ENCODE peak calls at places on chromosomes 12 and 14, in eight cellular contexts. W, O, E, G, F, D, R and X are unnamed samples.

GRCh38 chr12:25792031-25792430 is 166.5 kb upstream of the RASSF8 start:
- DNase-seq in R (no peak), E (no peak), D (no peak), W (no peak), F (no peak), G (no peak), O (no peak), X (no peak)

GRCh38 chr12:132052191-132052932 is 91.8 kb downstream of the DDX51 start:
- DNase-seq in W (no peak), F (no peak), E (no peak), R (no peak), G (no peak), O (no peak), D (no peak), X (no peak)

GRCh38 chr12:12319501-12320322 is 30.3 kb downstream of the MANSC1 start:
- DNase-seq in E (no peak), F (peak), G (no peak), W (peak), D (peak), R (no peak), O (no peak), X (peak)

GRCh38 chr14:71698698-71699097 is 233.5 kb upstream of the RGS6 start:
- DNase-seq in G (no peak), O (no peak), W (no peak), R (no peak), F (no peak), E (no peak), D (no peak), X (no peak)

GRCh38 chr12:63403256-63403655 is 252.3 kb upstream of the AVPR1A start:
- DNase-seq in W (no peak), D (no peak), G (no peak), E (no peak), O (no peak), R (no peak), F (no peak), X (no peak)

GRCh38 chr14:64569108-64570045 is 19.6 kb downstream of the PPP1R36 start:
- DNase-seq in W (peak), O (peak), G (peak), R (peak), E (peak), D (peak), F (peak), X (peak)

GRCh38 chr14:42001436-42001835 is 394.8 kb downstream of the LRFN5 start:
- DNase-seq in F (no peak), E (no peak), G (no peak), R (no peak), D (no peak), W (no peak), O (no peak), X (peak)

GRCh38 chr12:39145175-39145999 is 240.0 kb upstream of the CPNE8 start:
- DNase-seq in F (peak), O (peak), G (peak), D (peak), W (peak), R (peak), E (peak), X (peak)

GRCh38 chr14:86143248-86143647 is 613.3 kb downstream of the FLRT2 start:
- DNase-seq in W (no peak), O (no peak), D (no peak), R (no peak), G (no peak), F (no peak), E (no peak), X (no peak)

GRCh38 chr12:104352106-104352713 is 48.7 kb downstream of the EID3 start:
- DNase-seq in R (no peak), E (peak), O (no peak), D (peak), G (no peak), F (no peak), W (peak), X (peak)

GRCh38 chr12:22230280-22230794 is 104.2 kb downstream of the ST8SIA1 start:
- DNase-seq in W (no peak), D (no peak), R (no peak), G (no peak), E (no peak), F (no peak), O (no peak), X (peak)

GRCh38 chr14:29242755-29243340 is 476.3 kb downstream of the FOXG1 start:
- DNase-seq in D (peak), E (no peak), F (no peak), G (no peak), R (no peak), W (peak), O (no peak), X (peak)

GRCh38 chr14:54722791-54723432 is 156.0 kb downstream of the SAMD4A start:
- DNase-seq in W (peak), F (peak), G (peak), D (peak), R (no peak), O (no peak), E (no peak), X (peak)

GRCh38 chr12:42296503-42297109 is 29.3 kb downstream of the ZCRB1 start:
- DNase-seq in E (no peak), O (no peak), D (peak), R (no peak), F (peak), G (peak), W (peak), X (peak)
- TF ChIP-seq CTCF in E (no peak), O (no peak), D (peak), R (peak), F (peak), G (peak), W (peak), X (peak)

DNA sequence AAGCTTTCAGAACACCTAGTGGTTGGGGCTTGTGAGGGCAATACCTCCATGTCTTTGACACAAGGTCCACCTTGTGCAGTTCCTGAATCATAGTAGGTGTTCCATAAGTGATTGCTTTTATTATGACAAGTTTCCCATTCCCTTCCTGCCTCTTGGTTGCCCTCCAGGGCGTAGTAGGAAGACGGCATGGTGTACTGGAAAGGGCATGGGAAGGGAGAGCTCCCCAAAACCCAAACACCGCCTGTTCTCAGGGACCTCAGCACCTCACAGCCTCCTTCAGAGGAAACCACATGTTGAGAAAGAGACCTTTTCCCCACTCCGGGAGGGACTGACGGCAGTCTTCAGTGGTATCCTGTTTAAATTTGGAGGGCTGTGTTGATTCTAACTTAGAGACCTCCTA is 21.1 kb downstream of the EVL start:
- DNase-seq in E (no peak), G (no peak), R (no peak), D (no peak), F (no peak), O (no peak), W (no peak), X (no peak)
- H3K4me3 ChIP-seq in E (no peak), G (no peak), R (no peak), D (no peak), F (no peak), O (no peak), W (no peak), X (no peak)

DNA sequence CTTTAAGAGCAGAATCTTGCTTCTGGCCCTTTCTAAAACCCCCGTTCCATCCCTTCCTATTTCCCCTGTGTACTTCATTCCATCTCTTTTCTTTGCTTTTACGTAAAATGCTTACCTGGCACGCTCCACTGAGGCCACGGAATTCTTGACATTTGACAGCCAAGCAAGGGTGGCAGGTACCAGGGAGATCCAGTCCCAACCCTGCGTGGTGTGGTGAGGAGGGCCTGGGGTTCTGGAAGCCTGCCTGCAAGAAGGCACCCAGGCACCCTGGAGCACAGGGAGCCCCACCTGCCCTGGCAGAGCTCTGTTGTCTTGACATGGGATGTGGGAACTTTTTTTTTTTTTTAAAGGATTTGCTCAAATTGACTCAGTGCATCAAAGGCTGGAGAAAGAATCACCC is 48.6 kb downstream of the ITPK1 start:
- DNase-seq in O (no peak), E (no peak), R (no peak), D (no peak), G (no peak), F (no peak), W (no peak), X (no peak)
- TF ChIP-seq CTCF in O (no peak), E (no peak), R (no peak), D (no peak), G (no peak), F (no peak), W (no peak), X (no peak)

GRCh38 chr12:130145731-130146130 is 16.5 kb upstream of the FZD10 start:
- DNase-seq in D (no peak), O (no peak), E (no peak), R (no peak), F (no peak), W (no peak), G (no peak), X (no peak)
- H3K4me3 ChIP-seq in D (no peak), O (no peak), E (no peak), R (no peak), F (no peak), W (no peak), G (no peak), X (no peak)

DNA sequence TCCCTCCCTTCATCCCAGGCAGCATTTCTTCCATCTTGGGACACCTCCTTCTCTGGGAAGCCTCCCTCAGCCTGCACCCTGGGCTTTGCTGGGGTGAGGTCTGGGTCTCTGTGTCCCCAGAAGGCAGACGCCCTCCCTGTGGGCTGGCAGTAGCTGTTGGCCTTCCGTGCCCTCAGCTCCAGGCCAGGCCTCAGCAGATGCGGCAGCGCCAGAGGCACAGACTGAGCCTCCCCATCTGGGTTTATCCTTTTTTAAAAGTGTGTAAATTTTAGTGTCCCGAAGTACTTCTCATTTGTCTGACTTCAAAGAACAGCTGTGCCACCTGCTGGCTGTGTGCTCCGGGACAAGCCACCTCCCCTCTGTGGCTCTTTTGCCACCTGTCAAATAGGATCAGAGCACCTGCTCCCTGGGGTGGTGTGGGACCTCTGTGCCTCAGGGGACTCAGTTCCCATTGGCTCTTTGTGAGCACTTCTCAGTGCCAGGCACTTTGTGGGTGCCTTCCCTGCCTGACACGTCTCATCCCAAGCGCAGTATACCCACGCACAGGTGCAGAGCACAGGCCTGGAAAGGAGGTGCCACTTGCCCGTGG is 11.1 kb downstream of the EXOC3L4 start:
- DNase-seq in F (no peak), E (no peak), O (no peak), G (no peak), W (no peak), D (no peak), R (no peak), X (no peak)
- TF ChIP-seq CTCF in F (peak), E (no peak), O (no peak), G (no peak), W (no peak), D (peak), R (peak), X (no peak)

GRCh38 chr12:48716493-48717251 is at the start of gene CCNT1:
- DNase-seq in F (peak), E (peak), G (peak), W (peak), R (peak), O (peak), D (peak), X (peak)
- H3K4me3 ChIP-seq in F (peak), E (peak), G (peak), W (peak), R (peak), O (peak), D (peak), X (peak)

GRCh38 chr12:126342866-126343265 is 1277.6 kb downstream of the AACS start:
- DNase-seq in F (no peak), G (no peak), D (no peak), W (no peak), R (no peak), E (no peak), O (no peak), X (no peak)

GRCh38 chr12:126346087-126346486 is 1280.9 kb downstream of the AACS start:
- DNase-seq in R (no peak), E (no peak), O (no peak), G (no peak), D (no peak), W (no peak), F (no peak), X (no peak)

GRCh38 chr12:126343352-126343751 is 1278.1 kb downstream of the AACS start:
- DNase-seq in W (no peak), D (no peak), E (no peak), R (no peak), G (no peak), F (no peak), O (no peak), X (no peak)

GRCh38 chr12:126349383-126349782 is 1284.1 kb downstream of the AACS start:
- DNase-seq in O (no peak), G (no peak), E (no peak), F (no peak), D (no peak), W (no peak), R (no peak), X (no peak)

DNA sequence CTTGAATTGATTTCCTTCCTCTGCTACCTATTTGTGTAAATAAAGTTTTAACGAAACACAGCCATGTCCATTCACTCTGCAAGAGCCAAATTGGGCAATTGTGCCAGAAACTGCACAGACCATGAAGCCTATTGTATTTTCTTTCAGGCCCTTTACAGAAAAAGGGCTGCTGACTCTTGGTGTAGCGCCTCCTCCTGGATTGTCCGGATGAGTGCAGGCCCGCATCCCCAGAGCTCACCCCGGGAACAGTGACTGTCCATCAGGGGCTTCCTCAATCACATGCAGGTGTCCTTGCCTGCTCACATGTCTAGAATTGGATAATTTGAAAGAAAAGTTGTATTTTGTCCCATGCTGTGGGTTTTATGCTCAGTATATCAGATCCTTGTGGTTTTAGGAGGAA is 1282.2 kb downstream of the AACS start:
- DNase-seq in O (no peak), R (no peak), F (peak), W (no peak), D (no peak), E (no peak), G (peak), X (no peak)
- TF ChIP-seq CTCF in O (no peak), R (peak), F (peak), W (peak), D (no peak), E (no peak), G (peak), X (peak)

DNA sequence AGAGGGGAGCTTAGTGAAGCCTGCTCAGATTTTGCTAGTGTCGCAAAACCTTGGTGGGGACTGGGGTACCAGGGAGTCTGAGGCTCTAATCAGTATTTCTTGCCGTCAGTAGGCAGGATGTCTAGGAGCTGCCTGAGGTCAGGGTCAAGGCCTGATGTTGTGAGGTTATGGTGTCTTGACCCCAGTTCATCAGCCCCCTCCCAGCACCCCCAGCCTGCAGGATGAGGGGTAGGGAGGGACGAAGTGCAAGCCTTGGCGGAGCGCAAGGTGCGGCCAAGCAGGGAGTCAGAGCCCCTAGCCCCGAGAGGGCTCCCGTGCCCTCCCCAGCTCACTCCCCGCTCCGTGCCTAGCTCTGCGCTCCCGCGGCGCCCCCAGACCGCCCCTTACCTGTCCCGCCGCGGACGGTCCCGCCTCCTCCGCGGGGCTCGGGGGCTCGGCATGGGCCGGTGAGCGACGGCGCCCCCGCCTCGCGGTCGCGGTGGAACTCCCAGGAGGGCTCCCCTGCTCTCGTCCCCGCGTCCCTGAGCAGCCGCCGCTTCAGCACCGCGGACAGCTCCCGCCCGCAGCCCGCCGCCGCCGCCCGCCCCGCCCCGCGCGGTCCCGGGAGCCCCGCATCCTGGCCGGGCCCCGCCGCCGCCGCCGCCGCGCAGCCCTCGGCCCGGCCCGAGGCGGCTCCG is 347 bp downstream of the SYNDIG1L start:
- DNase-seq in D (no peak), G (peak), O (no peak), F (peak), R (no peak), E (peak), W (peak), X (no peak)
- H3K4me3 ChIP-seq in D (no peak), G (peak), O (peak), F (peak), R (no peak), E (peak), W (no peak), X (no peak)

GRCh38 chr12:52023976-52024688 is 17.4 kb downstream of the TAMALIN start:
- DNase-seq in O (no peak), R (no peak), E (no peak), D (no peak), W (no peak), G (no peak), F (no peak), X (no peak)
- TF ChIP-seq CTCF in O (peak), R (no peak), E (peak), D (no peak), W (no peak), G (no peak), F (no peak), X (no peak)

DNA sequence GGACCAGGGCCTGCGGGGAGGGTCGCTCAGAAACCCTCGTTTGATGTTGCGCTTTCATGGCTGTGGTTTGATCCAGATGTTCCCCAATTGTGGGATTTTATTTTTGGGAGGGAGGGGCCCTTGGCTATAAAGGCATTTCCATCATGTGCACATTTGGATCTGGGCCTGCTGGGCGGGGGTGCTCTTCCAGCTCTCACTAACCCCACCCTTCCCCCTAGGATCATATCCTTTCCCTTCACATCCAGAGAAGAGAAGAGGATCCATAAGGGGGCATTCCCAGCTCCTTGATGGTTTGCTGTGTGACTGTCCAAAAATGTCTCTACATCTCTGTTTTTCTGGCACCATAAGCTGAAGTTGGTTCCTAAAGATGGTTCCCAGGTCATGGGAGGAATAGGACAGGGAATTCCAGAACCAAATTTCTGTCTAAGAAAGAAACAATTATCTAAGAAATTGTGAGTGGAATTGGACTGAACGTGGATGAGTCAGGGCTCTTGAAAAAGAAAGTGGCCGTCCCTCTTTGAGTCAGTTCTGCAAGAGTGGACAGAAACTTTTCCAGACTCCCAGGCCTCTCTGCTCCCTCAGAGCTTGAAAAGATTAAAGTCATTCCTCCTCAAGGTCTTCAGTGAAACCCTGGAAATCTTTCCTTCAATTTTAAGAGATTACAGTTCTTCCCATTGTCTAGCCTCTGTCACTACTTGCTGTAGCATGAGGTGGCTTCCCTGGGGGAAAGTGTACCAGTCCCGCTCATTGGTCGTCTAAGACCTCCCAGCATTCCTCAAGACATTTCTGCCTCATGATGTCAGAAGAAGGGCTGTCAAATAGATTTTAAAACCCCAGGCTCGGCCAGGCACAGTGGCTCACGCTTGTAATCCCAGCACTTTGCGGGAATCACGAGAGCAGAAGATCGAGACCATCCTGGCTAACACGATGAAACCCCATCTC is 47.0 kb downstream of the SMUG1 start:
- DNase-seq in D (no peak), R (peak), O (no peak), F (no peak), E (no peak), G (no peak), W (peak), X (peak)
- H3K4me3 ChIP-seq in D (no peak), R (no peak), O (no peak), F (no peak), E (no peak), G (no peak), W (no peak), X (no peak)